ENCODE peak calls at places on chromosomes 12 and 14, in eight cellular contexts. One of them, this sample, is unnamed.
A peak's percentile ranks its signal among the peaks of the same experiment; 100 is the strongest.

GRCh38 chr12:100068305-100068704 is 74.4 kb downstream of the BLTP3B start:
- DNase-seq in breast epithelium: no peak
- DNase-seq in A549: no peak
- DNase-seq in CD8-positive, alpha-beta T cell: no peak
- DNase-seq in effector memory CD4-positive, alpha-beta T cell: no peak
- DNase-seq in Panc1: no peak
- DNase-seq in keratinocyte: no peak
- DNase-seq in GM23338: no peak
- DNase-seq in this sample: no peak

GRCh38 chr12:116454950-116455447 is 104.2 kb upstream of the MAP1LC3B2 start:
- DNase-seq in CD8-positive, alpha-beta T cell: no peak
- DNase-seq in A549: peak; percentile 71
- DNase-seq in Panc1: peak; percentile 22
- DNase-seq in breast epithelium: no peak
- DNase-seq in effector memory CD4-positive, alpha-beta T cell: no peak
- DNase-seq in keratinocyte: peak; percentile 66
- DNase-seq in GM23338: no peak
- DNase-seq in this sample: no peak

GRCh38 chr12:42854208-42854607 is 264.7 kb upstream of the PRICKLE1 start:
- DNase-seq in A549: no peak
- DNase-seq in CD8-positive, alpha-beta T cell: no peak
- DNase-seq in Panc1: no peak
- DNase-seq in effector memory CD4-positive, alpha-beta T cell: no peak
- DNase-seq in keratinocyte: no peak
- DNase-seq in GM23338: no peak
- DNase-seq in breast epithelium: no peak
- DNase-seq in this sample: no peak

GRCh38 chr14:65972346-65972745 is 513.8 kb upstream of the CCDC196 start:
- DNase-seq in effector memory CD4-positive, alpha-beta T cell: no peak
- DNase-seq in CD8-positive, alpha-beta T cell: no peak
- DNase-seq in A549: no peak
- DNase-seq in Panc1: no peak
- DNase-seq in breast epithelium: no peak
- DNase-seq in keratinocyte: no peak
- DNase-seq in GM23338: no peak
- DNase-seq in this sample: no peak

GRCh38 chr12:106149096-106149784 is 10.5 kb upstream of the NUAK1 start:
- DNase-seq in GM23338: peak; percentile 69
- DNase-seq in breast epithelium: no peak
- DNase-seq in CD8-positive, alpha-beta T cell: no peak
- DNase-seq in Panc1: no peak
- DNase-seq in A549: peak; percentile 58
- DNase-seq in effector memory CD4-positive, alpha-beta T cell: no peak
- DNase-seq in keratinocyte: no peak
- DNase-seq in this sample: no peak

GRCh38 chr12:46386877-46387629 is 14.5 kb upstream of the SLC38A2 start:
- DNase-seq in CD8-positive, alpha-beta T cell: no peak
- DNase-seq in effector memory CD4-positive, alpha-beta T cell: no peak
- DNase-seq in breast epithelium: no peak
- DNase-seq in keratinocyte: no peak
- DNase-seq in GM23338: peak; percentile 67
- DNase-seq in Panc1: no peak
- DNase-seq in A549: no peak
- DNase-seq in this sample: no peak

GRCh38 chr12:47935196-47935595 is 28.2 kb upstream of the TMEM106C start:
- DNase-seq in Panc1: no peak
- DNase-seq in breast epithelium: no peak
- DNase-seq in keratinocyte: no peak
- DNase-seq in GM23338: no peak
- DNase-seq in CD8-positive, alpha-beta T cell: no peak
- DNase-seq in A549: no peak
- DNase-seq in effector memory CD4-positive, alpha-beta T cell: no peak
- DNase-seq in this sample: no peak

GRCh38 chr14:90105756-90106155 is 44.0 kb downstream of the KCNK13 start:
- DNase-seq in CD8-positive, alpha-beta T cell: no peak
- DNase-seq in GM23338: no peak
- DNase-seq in A549: no peak
- DNase-seq in breast epithelium: no peak
- DNase-seq in Panc1: no peak
- DNase-seq in effector memory CD4-positive, alpha-beta T cell: no peak
- DNase-seq in keratinocyte: no peak
- DNase-seq in this sample: no peak

GRCh38 chr14:61557262-61557661 is 138.1 kb upstream of the HIF1A start:
- DNase-seq in breast epithelium: no peak
- DNase-seq in A549: no peak
- DNase-seq in GM23338: no peak
- DNase-seq in Panc1: no peak
- DNase-seq in CD8-positive, alpha-beta T cell: no peak
- DNase-seq in effector memory CD4-positive, alpha-beta T cell: no peak
- DNase-seq in keratinocyte: no peak
- DNase-seq in this sample: no peak

DNA sequence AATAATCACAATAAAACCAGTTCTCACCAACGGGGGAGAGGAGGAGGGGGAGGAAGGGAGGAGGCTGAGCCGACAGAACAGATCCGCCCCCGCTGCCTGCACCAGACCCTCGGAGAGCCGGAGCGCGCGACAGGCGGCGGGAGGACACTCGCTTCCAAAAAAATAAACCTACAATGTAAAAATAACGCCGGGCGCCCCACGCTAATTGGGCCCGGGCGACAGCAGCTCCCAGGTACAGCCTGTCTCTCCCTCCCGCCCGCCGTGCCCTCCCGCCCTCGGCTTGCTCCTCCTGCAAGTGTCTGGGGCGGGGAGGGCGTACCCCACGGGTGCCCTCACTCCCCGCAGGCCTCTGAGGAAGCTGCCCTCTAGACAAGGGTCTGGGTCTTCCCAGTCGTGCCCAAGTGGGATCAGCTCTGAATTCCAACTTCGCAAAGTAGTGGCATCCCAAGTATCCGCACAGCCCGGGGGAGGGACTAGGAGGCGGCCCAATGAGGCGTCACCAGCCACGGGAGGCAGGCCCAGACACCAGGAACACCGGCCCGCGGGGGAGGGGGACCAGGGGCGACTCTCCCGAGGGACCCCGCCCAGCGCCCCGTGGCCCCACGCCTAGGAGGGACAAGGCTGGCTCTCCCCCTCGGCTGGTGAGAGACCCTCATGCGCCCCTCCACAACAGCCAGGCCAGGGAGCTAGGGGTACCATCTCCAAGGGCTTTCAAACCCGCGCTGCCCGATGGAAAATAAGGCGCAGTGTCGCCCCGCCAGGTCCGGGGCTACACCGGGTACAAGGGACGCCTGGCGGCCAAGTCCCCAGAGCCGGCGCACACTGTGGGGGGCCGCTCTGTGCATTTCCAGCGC is 1.0 kb downstream of the NCOR2 start:
- DNase-seq in A549: peak; percentile 96
- DNase-seq in CD8-positive, alpha-beta T cell: peak; percentile 76
- DNase-seq in GM23338: peak; percentile 91
- DNase-seq in Panc1: no peak
- DNase-seq in breast epithelium: peak; percentile 91
- DNase-seq in keratinocyte: no peak
- DNase-seq in effector memory CD4-positive, alpha-beta T cell: peak; percentile 56
- DNase-seq in this sample: peak; percentile 68
- H3K4me1 ChIP-seq in A549: peaks cover 33% of the 10 kb centered on the region
- H3K4me1 ChIP-seq in CD8-positive, alpha-beta T cell: peaks cover 32% of the 10 kb centered on the region
- H3K4me1 ChIP-seq in GM23338: peaks cover 52% of the 10 kb centered on the region
- H3K4me1 ChIP-seq in Panc1: peaks cover 47% of the 10 kb centered on the region
- H3K4me1 ChIP-seq in breast epithelium: peaks cover 10% of the 10 kb centered on the region
- H3K4me1 ChIP-seq in keratinocyte: peaks cover 29% of the 10 kb centered on the region
- H3K4me1 ChIP-seq in effector memory CD4-positive, alpha-beta T cell: peaks cover 25% of the 10 kb centered on the region
- H3K4me1 ChIP-seq in this sample: peaks cover 6% of the 10 kb centered on the region

GRCh38 chr12:120015313-120015712 is 26.3 kb downstream of the BICDL1 start:
- DNase-seq in breast epithelium: no peak
- DNase-seq in CD8-positive, alpha-beta T cell: peak; percentile 56
- DNase-seq in effector memory CD4-positive, alpha-beta T cell: peak; percentile 24
- DNase-seq in GM23338: no peak
- DNase-seq in Panc1: no peak
- DNase-seq in A549: no peak
- DNase-seq in keratinocyte: no peak
- DNase-seq in this sample: peak; percentile 65

GRCh38 chr12:120007272-120007671 is 18.2 kb downstream of the BICDL1 start:
- DNase-seq in A549: no peak
- DNase-seq in effector memory CD4-positive, alpha-beta T cell: peak; percentile 53
- DNase-seq in Panc1: no peak
- DNase-seq in breast epithelium: no peak
- DNase-seq in CD8-positive, alpha-beta T cell: peak; percentile 80
- DNase-seq in keratinocyte: no peak
- DNase-seq in GM23338: no peak
- DNase-seq in this sample: peak; percentile 83

GRCh38 chr12:120010661-120011230 is 21.7 kb downstream of the BICDL1 start:
- DNase-seq in effector memory CD4-positive, alpha-beta T cell: no peak
- DNase-seq in Panc1: no peak
- DNase-seq in A549: no peak
- DNase-seq in GM23338: no peak
- DNase-seq in CD8-positive, alpha-beta T cell: no peak
- DNase-seq in keratinocyte: no peak
- DNase-seq in breast epithelium: no peak
- DNase-seq in this sample: no peak

GRCh38 chr12:120013659-120014380 is 24.8 kb downstream of the BICDL1 start:
- DNase-seq in GM23338: no peak
- DNase-seq in breast epithelium: no peak
- DNase-seq in CD8-positive, alpha-beta T cell: no peak
- DNase-seq in effector memory CD4-positive, alpha-beta T cell: peak; percentile 61
- DNase-seq in A549: peak; percentile 29
- DNase-seq in Panc1: peak; percentile 33
- DNase-seq in keratinocyte: no peak
- DNase-seq in this sample: no peak

DNA sequence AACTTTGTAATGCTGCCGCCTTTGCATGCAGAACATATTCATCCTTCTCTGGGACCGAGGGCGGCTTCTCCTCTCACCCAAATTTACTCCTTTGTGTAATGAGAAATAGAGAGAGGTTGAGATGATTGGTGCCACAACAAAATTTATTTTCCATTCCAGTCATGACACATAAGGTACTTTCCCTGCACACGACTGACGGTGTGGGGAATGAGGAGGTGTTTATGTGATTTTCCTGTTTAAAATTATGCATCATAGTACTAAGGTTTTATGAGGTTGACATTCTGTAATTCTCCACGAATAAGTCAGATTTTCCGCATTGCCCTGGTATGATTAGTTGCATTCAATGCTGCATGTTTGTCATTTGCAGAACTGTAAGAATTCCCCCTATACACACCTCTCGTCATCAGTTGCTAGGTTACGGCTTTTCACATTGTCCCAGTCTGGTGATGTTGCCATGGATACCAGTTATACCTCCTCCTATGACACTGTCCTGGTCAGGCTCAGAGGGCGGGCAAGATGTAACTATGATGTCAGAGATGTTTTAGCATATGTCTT is 23.1 kb downstream of the BICDL1 start:
- DNase-seq in breast epithelium: no peak
- DNase-seq in GM23338: peak; percentile 78
- DNase-seq in keratinocyte: no peak
- DNase-seq in Panc1: no peak
- DNase-seq in A549: peak; percentile 67
- DNase-seq in effector memory CD4-positive, alpha-beta T cell: peak; percentile 83
- DNase-seq in CD8-positive, alpha-beta T cell: no peak
- DNase-seq in this sample: peak; percentile 50
- H3K27ac ChIP-seq in breast epithelium: no peak overlapping the region
- H3K27ac ChIP-seq in GM23338: no peak overlapping the region
- H3K27ac ChIP-seq in keratinocyte: no peak overlapping the region
- H3K27ac ChIP-seq in Panc1: no peak overlapping the region
- H3K27ac ChIP-seq in A549: no peak overlapping the region
- H3K27ac ChIP-seq in effector memory CD4-positive, alpha-beta T cell: peak overlapping the region; percentile 91
- H3K27ac ChIP-seq in CD8-positive, alpha-beta T cell: peak overlapping the region; percentile 52
- H3K27ac ChIP-seq in this sample: peak overlapping the region; percentile 93

DNA sequence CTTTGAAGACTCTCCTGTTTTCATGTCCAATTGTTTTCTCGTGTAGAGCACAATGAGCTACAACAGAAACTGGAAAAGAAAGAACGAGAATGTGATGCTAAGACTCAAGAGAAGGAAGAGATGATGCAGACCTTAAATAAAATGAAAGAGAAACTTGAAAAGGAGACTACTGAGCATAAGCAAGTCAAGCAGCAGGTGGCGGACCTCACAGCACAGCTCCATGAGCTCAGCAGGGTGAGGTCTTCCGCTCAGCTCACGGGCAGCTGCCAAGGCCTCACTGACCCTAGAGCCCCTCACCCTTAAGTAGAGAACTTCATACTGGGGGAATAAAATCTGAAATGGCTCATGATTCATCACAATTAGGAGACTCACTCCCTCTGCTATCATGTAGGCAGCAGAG is 134.7 kb downstream of the GPR135 start:
- DNase-seq in GM23338: peak; percentile 24
- DNase-seq in A549: no peak
- DNase-seq in effector memory CD4-positive, alpha-beta T cell: no peak
- DNase-seq in breast epithelium: no peak
- DNase-seq in CD8-positive, alpha-beta T cell: no peak
- DNase-seq in Panc1: no peak
- DNase-seq in keratinocyte: no peak
- DNase-seq in this sample: no peak
- H3K4me1 ChIP-seq in GM23338: peaks cover 50% of the 10 kb centered on the region
- H3K4me1 ChIP-seq in A549: peaks cover 23% of the 10 kb centered on the region
- H3K4me1 ChIP-seq in effector memory CD4-positive, alpha-beta T cell: no peaks in the 10 kb centered on the region
- H3K4me1 ChIP-seq in breast epithelium: no peaks in the 10 kb centered on the region
- H3K4me1 ChIP-seq in CD8-positive, alpha-beta T cell: no peaks in the 10 kb centered on the region
- H3K4me1 ChIP-seq in Panc1: no peaks in the 10 kb centered on the region
- H3K4me1 ChIP-seq in keratinocyte: peaks cover 9% of the 10 kb centered on the region
- H3K4me1 ChIP-seq in this sample: no peaks in the 10 kb centered on the region

GRCh38 chr14:99214701-99215100 is 57.3 kb downstream of the BCL11B start:
- DNase-seq in GM23338: no peak
- DNase-seq in breast epithelium: no peak
- DNase-seq in CD8-positive, alpha-beta T cell: no peak
- DNase-seq in A549: no peak
- DNase-seq in keratinocyte: no peak
- DNase-seq in effector memory CD4-positive, alpha-beta T cell: no peak
- DNase-seq in Panc1: no peak
- DNase-seq in this sample: no peak

GRCh38 chr14:99216191-99216590 is 55.8 kb downstream of the BCL11B start:
- DNase-seq in GM23338: no peak
- DNase-seq in effector memory CD4-positive, alpha-beta T cell: no peak
- DNase-seq in breast epithelium: no peak
- DNase-seq in A549: no peak
- DNase-seq in keratinocyte: no peak
- DNase-seq in Panc1: no peak
- DNase-seq in CD8-positive, alpha-beta T cell: no peak
- DNase-seq in this sample: no peak

GRCh38 chr14:99215277-99215676 is 56.7 kb downstream of the BCL11B start:
- DNase-seq in breast epithelium: no peak
- DNase-seq in GM23338: no peak
- DNase-seq in effector memory CD4-positive, alpha-beta T cell: no peak
- DNase-seq in Panc1: no peak
- DNase-seq in CD8-positive, alpha-beta T cell: no peak
- DNase-seq in A549: no peak
- DNase-seq in keratinocyte: no peak
- DNase-seq in this sample: peak; percentile 22

GRCh38 chr14:99217066-99217465 is 54.9 kb downstream of the BCL11B start:
- DNase-seq in GM23338: no peak
- DNase-seq in breast epithelium: no peak
- DNase-seq in Panc1: no peak
- DNase-seq in A549: no peak
- DNase-seq in keratinocyte: no peak
- DNase-seq in CD8-positive, alpha-beta T cell: no peak
- DNase-seq in effector memory CD4-positive, alpha-beta T cell: no peak
- DNase-seq in this sample: no peak

DNA sequence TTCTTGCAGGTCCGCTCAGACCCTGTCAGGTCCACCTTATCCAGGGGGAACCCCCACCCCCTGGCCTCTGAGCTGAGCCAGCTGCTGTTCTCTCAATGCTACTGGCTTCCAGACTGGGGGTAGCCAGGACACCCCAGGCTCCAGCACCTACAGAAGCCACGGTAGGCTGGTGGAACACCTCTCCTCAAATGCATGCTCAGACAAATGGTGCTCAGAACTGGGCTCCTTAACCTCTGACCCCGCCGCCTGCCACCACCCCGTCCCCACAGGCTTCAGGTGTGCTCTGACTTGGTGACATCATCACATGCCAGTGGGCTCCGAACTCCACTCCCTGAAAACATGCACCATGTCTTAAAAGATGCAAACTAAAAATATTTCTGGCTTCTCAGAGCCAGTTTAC is 54.4 kb downstream of the BCL11B start:
- DNase-seq in breast epithelium: no peak
- DNase-seq in A549: no peak
- DNase-seq in effector memory CD4-positive, alpha-beta T cell: no peak
- DNase-seq in keratinocyte: no peak
- DNase-seq in Panc1: no peak
- DNase-seq in GM23338: no peak
- DNase-seq in CD8-positive, alpha-beta T cell: no peak
- DNase-seq in this sample: no peak
- H3K27ac ChIP-seq in breast epithelium: no peak overlapping the region
- H3K27ac ChIP-seq in A549: no peak overlapping the region
- H3K27ac ChIP-seq in effector memory CD4-positive, alpha-beta T cell: peak overlapping the region; percentile 54
- H3K27ac ChIP-seq in keratinocyte: peak overlapping the region; percentile 13
- H3K27ac ChIP-seq in Panc1: no peak overlapping the region
- H3K27ac ChIP-seq in GM23338: peak overlapping the region; percentile 32
- H3K27ac ChIP-seq in CD8-positive, alpha-beta T cell: no peak overlapping the region
- H3K27ac ChIP-seq in this sample: peak overlapping the region; percentile 62

This sample was measured in naive thymus-derived CD4-positive, alpha-beta T cell.